ENCODE peak calls at places on chromosomes 2 and 18, in eight cellular contexts. K is upper lobe of right lung; F is GM18507; H is activated CD8-positive, alpha-beta memory T cell treated with anti-CD3 and anti-CD28 coated beads, Interleukin-2, amount 10 ng/mL, durations not matched to agents 7 days and 5 days; Y is M059J; J is activated CD4-positive, alpha-beta T cell treated with anti-CD3 and anti-CD28 coated beads, Interleukin-2, amount 50 U/mL, for 1 hour; S is HCEC 1CT; X is activated T-cell treated with anti-CD3 and anti-CD28 coated beads for 1 hour. C is an unnamed sample.

GRCh38 chr18:48777026-48777736 is 173.6 kb downstream of the SMAD7 start:
- DNase-seq in K (peak; percentile 86), F (peak; percentile 79), H (peak; percentile 78), Y (peak; percentile 28), J (peak; percentile 71), S (peak; percentile 30), X (peak; percentile 56), C (peak; percentile 18)

GRCh38 chr2:98378901-98379300 is 32.6 kb downstream of the CNGA3 start:
- DNase-seq in K (no peak), F (no peak), H (no peak), Y (peak; percentile 77), J (no peak), S (peak; percentile 56), X (no peak), C (peak; percentile 94)

GRCh38 chr2:52976132-52976949 is 791.3 kb upstream of the CHAC2 start:
- DNase-seq in K (no peak), F (no peak), H (no peak), Y (peak; percentile 3), J (no peak), S (peak; percentile 13), X (no peak), C (peak; percentile 24)

GRCh38 chr2:85811173-85811849 is 57.5 kb downstream of the ATOH8 start:
- DNase-seq in K (peak; percentile 79), F (no peak), H (peak; percentile 33), Y (peak; percentile 75), J (no peak), S (peak; percentile 23), X (no peak), C (no peak)

GRCh38 chr2:218582085-218582484 is 13.4 kb downstream of the CNOT9 start:
- DNase-seq in K (no peak), F (no peak), H (peak; percentile 42), Y (peak; percentile 69), J (no peak), S (peak; percentile 85), X (no peak), C (no peak)

GRCh38 chr2:222611684-222612083 is 44.2 kb downstream of the FARSB start:
- DNase-seq in K (no peak), F (no peak), H (no peak), Y (no peak), J (no peak), S (no peak), X (no peak), C (no peak)

GRCh38 chr2:10717630-10718029 is 3.8 kb upstream of the ATP6V1C2 start:
- DNase-seq in K (no peak), F (no peak), H (no peak), Y (peak; percentile 80), J (no peak), S (peak; percentile 74), X (no peak), C (no peak)

GRCh38 chr2:120983344-120983743 is 247.7 kb downstream of the GLI2 start:
- DNase-seq in K (peak; percentile 59), F (no peak), H (no peak), Y (no peak), J (no peak), S (no peak), X (no peak), C (no peak)

GRCh38 chr2:107303964-107304363 is 418.0 kb upstream of the ST6GAL2 start:
- DNase-seq in K (no peak), F (no peak), H (no peak), Y (peak; percentile 2), J (no peak), S (no peak), X (no peak), C (no peak)

GRCh38 chr2:124563415-124563814 is 538.3 kb downstream of the CNTNAP5 start:
- DNase-seq in K (no peak), F (no peak), H (no peak), Y (peak; percentile 39), J (no peak), S (no peak), X (no peak), C (peak; percentile 2)

GRCh38 chr2:222791946-222792649 is 68.7 kb upstream of the ACSL3 start:
- DNase-seq in K (peak; percentile 67), F (no peak), H (no peak), Y (no peak), J (no peak), S (no peak), X (no peak), C (no peak)

GRCh38 chr2:118250463-118250862 is 162.2 kb downstream of the INSIG2 start:
- DNase-seq in K (no peak), F (no peak), H (no peak), Y (peak; percentile 74), J (no peak), S (no peak), X (no peak), C (no peak)

GRCh38 chr2:4134881-4135565 is 431.6 kb downstream of the DCDC2C start:
- DNase-seq in K (no peak), F (no peak), H (no peak), Y (no peak), J (no peak), S (no peak), X (no peak), C (no peak)

GRCh38 chr2:165440367-165440766 is 29.1 kb upstream of the CSRNP3 start:
- DNase-seq in K (no peak), F (no peak), H (no peak), Y (peak; percentile 31), J (no peak), S (peak; percentile 56), X (no peak), C (peak; percentile 8)

GRCh38 chr18:63157293-63158011 is 162.1 kb downstream of the BCL2 start:
- DNase-seq in K (no peak), F (no peak), H (no peak), Y (no peak), J (peak; percentile 24), S (no peak), X (no peak), C (peak; percentile 81)

GRCh38 chr2:135913726-135914365 is 37.6 kb upstream of the MCM6 start:
- DNase-seq in K (no peak), F (no peak), H (peak; percentile 47), Y (peak; percentile 47), J (peak; percentile 36), S (peak; percentile 39), X (peak; percentile 37), C (peak; percentile 13)

GRCh38 chr2:237944302-237944701 is 22.5 kb upstream of the UBE2F start:
- DNase-seq in K (no peak), F (no peak), H (no peak), Y (no peak), J (no peak), S (no peak), X (no peak), C (no peak)

C was measured in NCI-H1417.